ENCODE peak calls at places on chromosomes 11 and 22, in six cellular contexts. One of them, this sample, is unnamed.

GRCh38 chr11:10481567-10482349 is 26.7 kb downstream of the AMPD3 start:
- DNase-seq in esophagus squamous epithelium: no peak
- DNase-seq in IMR-90: peak; percentile 32
- DNase-seq in right cardiac atrium: no peak
- DNase-seq in mesenchymal stem cell: no peak
- DNase-seq in spleen: no peak
- DNase-seq in this sample: no peak

GRCh38 chr11:21654091-21654490 is 538.8 kb upstream of the ANO5 start:
- DNase-seq in right cardiac atrium: no peak
- DNase-seq in mesenchymal stem cell: no peak
- DNase-seq in esophagus squamous epithelium: no peak
- DNase-seq in IMR-90: no peak
- DNase-seq in spleen: no peak
- DNase-seq in this sample: no peak

GRCh38 chr11:93031386-93031785 is 61.9 kb downstream of the MTNR1B start:
- DNase-seq in right cardiac atrium: no peak
- DNase-seq in IMR-90: peak; percentile 82
- DNase-seq in esophagus squamous epithelium: no peak
- DNase-seq in mesenchymal stem cell: no peak
- DNase-seq in spleen: no peak
- DNase-seq in this sample: peak; percentile 27

GRCh38 chr11:76471378-76471777 is 26.6 kb downstream of the EMSY start:
- DNase-seq in mesenchymal stem cell: no peak
- DNase-seq in esophagus squamous epithelium: no peak
- DNase-seq in IMR-90: no peak
- DNase-seq in right cardiac atrium: no peak
- DNase-seq in spleen: no peak
- DNase-seq in this sample: no peak

GRCh38 chr11:79244805-79245197 is 196.0 kb downstream of the TENM4 start:
- DNase-seq in esophagus squamous epithelium: no peak
- DNase-seq in mesenchymal stem cell: no peak
- DNase-seq in spleen: no peak
- DNase-seq in IMR-90: no peak
- DNase-seq in right cardiac atrium: no peak
- DNase-seq in this sample: no peak

GRCh38 chr11:78365381-78365792 is 52.2 kb downstream of the GAB2 start:
- DNase-seq in spleen: no peak
- DNase-seq in IMR-90: no peak
- DNase-seq in right cardiac atrium: no peak
- DNase-seq in mesenchymal stem cell: no peak
- DNase-seq in esophagus squamous epithelium: no peak
- DNase-seq in this sample: no peak

GRCh38 chr11:42631223-42631843 is 680.5 kb upstream of the API5 start:
- DNase-seq in mesenchymal stem cell: no peak
- DNase-seq in right cardiac atrium: no peak
- DNase-seq in esophagus squamous epithelium: no peak
- DNase-seq in IMR-90: no peak
- DNase-seq in spleen: no peak
- DNase-seq in this sample: no peak

GRCh38 chr11:110098645-110099044 is 5.5 kb downstream of the ZC3H12C start:
- DNase-seq in right cardiac atrium: no peak
- DNase-seq in esophagus squamous epithelium: no peak
- DNase-seq in spleen: no peak
- DNase-seq in IMR-90: peak; percentile 13
- DNase-seq in mesenchymal stem cell: peak; percentile 22
- DNase-seq in this sample: no peak

GRCh38 chr22:44714703-44715350 is 12.8 kb downstream of the PRR5 start:
- DNase-seq in esophagus squamous epithelium: no peak
- DNase-seq in mesenchymal stem cell: no peak
- DNase-seq in IMR-90: no peak
- DNase-seq in right cardiac atrium: no peak
- DNase-seq in spleen: peak; percentile 87
- DNase-seq in this sample: no peak

GRCh38 chr11:45285931-45286632 is at the start of gene SYT13:
- DNase-seq in IMR-90: no peak
- DNase-seq in mesenchymal stem cell: no peak
- DNase-seq in right cardiac atrium: peak; percentile 32
- DNase-seq in spleen: no peak
- DNase-seq in esophagus squamous epithelium: no peak
- DNase-seq in this sample: no peak

GRCh38 chr22:26889794-26890193 is 232.4 kb downstream of the MIAT start:
- DNase-seq in mesenchymal stem cell: peak; percentile 42
- DNase-seq in esophagus squamous epithelium: no peak
- DNase-seq in spleen: no peak
- DNase-seq in right cardiac atrium: no peak
- DNase-seq in IMR-90: no peak
- DNase-seq in this sample: peak; percentile 20

GRCh38 chr22:48004038-48004437 is 1241.6 kb downstream of the TBC1D22A start:
- DNase-seq in right cardiac atrium: no peak
- DNase-seq in IMR-90: no peak
- DNase-seq in esophagus squamous epithelium: no peak
- DNase-seq in spleen: no peak
- DNase-seq in mesenchymal stem cell: no peak
- DNase-seq in this sample: no peak

GRCh38 chr11:35791088-35791958 is 128.7 kb downstream of the TRIM44 start:
- DNase-seq in mesenchymal stem cell: no peak
- DNase-seq in IMR-90: peak; percentile 43
- DNase-seq in right cardiac atrium: peak; percentile 26
- DNase-seq in spleen: no peak
- DNase-seq in esophagus squamous epithelium: no peak
- DNase-seq in this sample: peak; percentile 25

GRCh38 chr22:44316393-44317162 is 3.8 kb upstream of the SHISAL1 start:
- DNase-seq in esophagus squamous epithelium: no peak
- DNase-seq in IMR-90: no peak
- DNase-seq in right cardiac atrium: no peak
- DNase-seq in mesenchymal stem cell: no peak
- DNase-seq in spleen: no peak
- DNase-seq in this sample: no peak

GRCh38 chr11:92168936-92169335 is 55.7 kb upstream of the FAT3 start:
- DNase-seq in esophagus squamous epithelium: no peak
- DNase-seq in mesenchymal stem cell: no peak
- DNase-seq in spleen: no peak
- DNase-seq in IMR-90: no peak
- DNase-seq in right cardiac atrium: no peak
- DNase-seq in this sample: no peak

GRCh38 chr11:48184452-48184851 is 32.2 kb upstream of the OR4B1 start:
- DNase-seq in IMR-90: no peak
- DNase-seq in mesenchymal stem cell: no peak
- DNase-seq in esophagus squamous epithelium: no peak
- DNase-seq in spleen: no peak
- DNase-seq in right cardiac atrium: no peak
- DNase-seq in this sample: no peak

GRCh38 chr22:46830001-46830715 is 67.7 kb downstream of the TBC1D22A start:
- DNase-seq in esophagus squamous epithelium: no peak
- DNase-seq in IMR-90: peak; percentile 52
- DNase-seq in mesenchymal stem cell: peak; percentile 61
- DNase-seq in right cardiac atrium: peak; percentile 63
- DNase-seq in spleen: peak; percentile 72
- DNase-seq in this sample: peak; percentile 44

GRCh38 chr11:2794947-2795346 is 90.6 kb downstream of the CDKN1C start:
- DNase-seq in right cardiac atrium: peak; percentile 7
- DNase-seq in mesenchymal stem cell: no peak
- DNase-seq in IMR-90: no peak
- DNase-seq in esophagus squamous epithelium: no peak
- DNase-seq in spleen: peak; percentile 44
- DNase-seq in this sample: no peak

GRCh38 chr11:103488021-103488420 is 378.8 kb downstream of the DYNC2H1 start:
- DNase-seq in IMR-90: no peak
- DNase-seq in esophagus squamous epithelium: no peak
- DNase-seq in mesenchymal stem cell: no peak
- DNase-seq in right cardiac atrium: no peak
- DNase-seq in spleen: no peak
- DNase-seq in this sample: no peak

GRCh38 chr22:12613199-12613598 is 2914.8 kb upstream of the OR11H1 start:
- DNase-seq in IMR-90: no peak
- DNase-seq in mesenchymal stem cell: no peak
- DNase-seq in right cardiac atrium: no peak
- DNase-seq in spleen: no peak
- DNase-seq in esophagus squamous epithelium: no peak
- DNase-seq in this sample: no peak

GRCh38 chr22:26169312-26170111 is at the start of gene SEZ6L:
- DNase-seq in mesenchymal stem cell: no peak
- DNase-seq in spleen: peak; percentile 77
- DNase-seq in esophagus squamous epithelium: no peak
- DNase-seq in IMR-90: no peak
- DNase-seq in right cardiac atrium: peak; percentile 18
- DNase-seq in this sample: no peak

GRCh38 chr11:95375881-95376280 is 144.9 kb upstream of the SESN3 start:
- DNase-seq in esophagus squamous epithelium: no peak
- DNase-seq in spleen: no peak
- DNase-seq in right cardiac atrium: no peak
- DNase-seq in IMR-90: peak; percentile 43
- DNase-seq in mesenchymal stem cell: peak; percentile 79
- DNase-seq in this sample: peak; percentile 27

GRCh38 chr11:122101625-122102291 is 14.3 kb downstream of the BLID start:
- DNase-seq in spleen: no peak
- DNase-seq in mesenchymal stem cell: peak; percentile 89
- DNase-seq in esophagus squamous epithelium: no peak
- DNase-seq in IMR-90: peak; percentile 85
- DNase-seq in right cardiac atrium: peak; percentile 61
- DNase-seq in this sample: peak; percentile 86

GRCh38 chr11:12288212-12288933 is 89.0 kb upstream of the PARVA start:
- DNase-seq in IMR-90: peak; percentile 94
- DNase-seq in mesenchymal stem cell: peak; percentile 94
- DNase-seq in esophagus squamous epithelium: no peak
- DNase-seq in spleen: no peak
- DNase-seq in right cardiac atrium: peak; percentile 88
- DNase-seq in this sample: peak; percentile 94

GRCh38 chr11:94128171-94128745 is 383 bp upstream of the PANX1 start:
- DNase-seq in IMR-90: no peak
- DNase-seq in mesenchymal stem cell: no peak
- DNase-seq in right cardiac atrium: peak; percentile 21
- DNase-seq in esophagus squamous epithelium: no peak
- DNase-seq in spleen: peak; percentile 84
- DNase-seq in this sample: no peak

GRCh38 chr11:10164621-10165020 is 129.4 kb downstream of the SBF2 start:
- DNase-seq in mesenchymal stem cell: peak; percentile 14
- DNase-seq in IMR-90: peak; percentile 4
- DNase-seq in spleen: no peak
- DNase-seq in right cardiac atrium: no peak
- DNase-seq in esophagus squamous epithelium: no peak
- DNase-seq in this sample: peak; percentile 19

GRCh38 chr11:122690801-122691649 is 35.5 kb downstream of the UBASH3B start:
- DNase-seq in mesenchymal stem cell: peak; percentile 77
- DNase-seq in spleen: no peak
- DNase-seq in esophagus squamous epithelium: no peak
- DNase-seq in right cardiac atrium: no peak
- DNase-seq in IMR-90: peak; percentile 57
- DNase-seq in this sample: peak; percentile 76

GRCh38 chr11:63880031-63880841 is 36.7 kb downstream of the RCOR2 start:
- DNase-seq in IMR-90: peak; percentile 82
- DNase-seq in esophagus squamous epithelium: no peak
- DNase-seq in mesenchymal stem cell: peak; percentile 34
- DNase-seq in right cardiac atrium: no peak
- DNase-seq in spleen: no peak
- DNase-seq in this sample: peak; percentile 61

GRCh38 chr11:120694706-120695105 is 183.2 kb downstream of the GRIK4 start:
- DNase-seq in spleen: no peak
- DNase-seq in esophagus squamous epithelium: no peak
- DNase-seq in mesenchymal stem cell: no peak
- DNase-seq in right cardiac atrium: no peak
- DNase-seq in IMR-90: no peak
- DNase-seq in this sample: no peak

GRCh38 chr11:95327273-95327948 is 96.4 kb upstream of the SESN3 start:
- DNase-seq in IMR-90: no peak
- DNase-seq in mesenchymal stem cell: no peak
- DNase-seq in right cardiac atrium: no peak
- DNase-seq in spleen: no peak
- DNase-seq in esophagus squamous epithelium: no peak
- DNase-seq in this sample: no peak

GRCh38 chr11:130769782-130770565 is 146.3 kb downstream of the SNX19 start:
- DNase-seq in mesenchymal stem cell: peak; percentile 22
- DNase-seq in esophagus squamous epithelium: no peak
- DNase-seq in right cardiac atrium: no peak
- DNase-seq in IMR-90: peak; percentile 57
- DNase-seq in spleen: no peak
- DNase-seq in this sample: no peak

GRCh38 chr11:132595711-132596111 is 936.6 kb downstream of the OPCML start:
- DNase-seq in IMR-90: peak; percentile 25
- DNase-seq in spleen: no peak
- DNase-seq in right cardiac atrium: no peak
- DNase-seq in mesenchymal stem cell: no peak
- DNase-seq in esophagus squamous epithelium: no peak
- DNase-seq in this sample: peak; percentile 3

GRCh38 chr22:38455530-38456271 is 702 bp upstream of the KCNJ4 start:
- DNase-seq in spleen: no peak
- DNase-seq in esophagus squamous epithelium: no peak
- DNase-seq in mesenchymal stem cell: peak; percentile 52
- DNase-seq in IMR-90: peak; percentile 26
- DNase-seq in right cardiac atrium: peak; percentile 49
- DNase-seq in this sample: peak; percentile 25
- H3K4me3 ChIP-seq in spleen: peak overlapping the region; percentile 42
- H3K4me3 ChIP-seq in esophagus squamous epithelium: peak overlapping the region; percentile 29
- H3K4me3 ChIP-seq in mesenchymal stem cell: no peak overlapping the region
- H3K4me3 ChIP-seq in IMR-90: peak overlapping the region; percentile 37
- H3K4me3 ChIP-seq in right cardiac atrium: peak overlapping the region; percentile 78
- H3K4me3 ChIP-seq in this sample: peak overlapping the region; percentile 45

DNA sequence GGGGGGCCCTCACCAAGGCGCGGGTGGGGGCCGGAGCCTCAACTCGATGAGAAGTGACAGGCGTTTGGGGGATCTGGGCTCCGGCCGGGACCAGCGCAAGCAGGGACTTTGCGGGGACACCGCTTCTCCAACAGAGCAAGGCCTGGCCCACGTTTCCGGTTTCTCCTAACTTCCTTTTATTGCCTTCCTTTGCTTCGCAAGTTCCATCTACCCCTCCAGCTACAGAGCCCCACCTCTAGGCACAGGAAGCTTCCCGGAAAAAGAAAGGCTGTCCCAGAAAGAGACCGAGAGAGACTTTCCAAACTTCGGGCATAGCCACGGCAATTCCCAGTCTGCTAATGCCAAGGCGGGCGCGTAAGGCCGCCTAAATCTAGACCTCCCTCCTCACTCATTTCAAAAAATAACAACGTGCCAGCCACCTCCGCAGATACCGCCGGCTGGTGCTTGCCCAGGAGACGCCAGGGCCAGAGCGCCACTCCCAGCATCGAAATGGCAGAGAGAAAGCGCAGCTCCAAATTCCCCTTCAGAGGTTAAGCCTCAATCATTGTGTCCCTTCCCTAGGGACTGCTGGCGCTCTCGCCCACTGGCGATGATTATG is 6.6 kb downstream of the PAX6 start:
- DNase-seq in esophagus squamous epithelium: no peak
- DNase-seq in right cardiac atrium: no peak
- DNase-seq in IMR-90: no peak
- DNase-seq in mesenchymal stem cell: no peak
- DNase-seq in spleen: peak; percentile 63
- DNase-seq in this sample: no peak
- H3K4me3 ChIP-seq in esophagus squamous epithelium: no peak overlapping the region
- H3K4me3 ChIP-seq in right cardiac atrium: peak overlapping the region; percentile 13
- H3K4me3 ChIP-seq in IMR-90: no peak overlapping the region
- H3K4me3 ChIP-seq in mesenchymal stem cell: peak overlapping the region; percentile 28
- H3K4me3 ChIP-seq in spleen: no peak overlapping the region
- H3K4me3 ChIP-seq in this sample: no peak overlapping the region

GRCh38 chr11:70174846-70175764 is 28.0 kb upstream of the FADD start:
- DNase-seq in mesenchymal stem cell: no peak
- DNase-seq in esophagus squamous epithelium: no peak
- DNase-seq in IMR-90: no peak
- DNase-seq in right cardiac atrium: no peak
- DNase-seq in spleen: no peak
- DNase-seq in this sample: no peak
- H3K4me3 ChIP-seq in mesenchymal stem cell: no peak overlapping the region
- H3K4me3 ChIP-seq in esophagus squamous epithelium: no peak overlapping the region
- H3K4me3 ChIP-seq in IMR-90: no peak overlapping the region
- H3K4me3 ChIP-seq in right cardiac atrium: no peak overlapping the region
- H3K4me3 ChIP-seq in spleen: no peak overlapping the region
- H3K4me3 ChIP-seq in this sample: no peak overlapping the region

GRCh38 chr11:68831124-68831523 is 10.6 kb downstream of the CPT1A start:
- DNase-seq in esophagus squamous epithelium: no peak
- DNase-seq in right cardiac atrium: no peak
- DNase-seq in mesenchymal stem cell: no peak
- DNase-seq in spleen: no peak
- DNase-seq in IMR-90: no peak
- DNase-seq in this sample: no peak
- H3K4me3 ChIP-seq in esophagus squamous epithelium: no peak overlapping the region
- H3K4me3 ChIP-seq in right cardiac atrium: no peak overlapping the region
- H3K4me3 ChIP-seq in mesenchymal stem cell: no peak overlapping the region
- H3K4me3 ChIP-seq in spleen: no peak overlapping the region
- H3K4me3 ChIP-seq in IMR-90: no peak overlapping the region
- H3K4me3 ChIP-seq in this sample: no peak overlapping the region